ENCODE peak calls at places on chromosomes 3 and 15, in five cellular contexts. One of them, this sample, is unnamed.

GRCh38 chr3:4826237-4827100 is 152.8 kb upstream of the BHLHE40 start:
- DNase-seq in substantia nigra: no peak
- DNase-seq in GM03348: peak; percentile 67
- DNase-seq in mesendoderm: no peak
- DNase-seq in GM23248: peak; percentile 83
- DNase-seq in this sample: peak; percentile 48

GRCh38 chr3:25863560-25863959 is 73.7 kb downstream of the OXSM start:
- DNase-seq in GM03348: no peak
- DNase-seq in substantia nigra: no peak
- DNase-seq in mesendoderm: peak; percentile 31
- DNase-seq in GM23248: no peak
- DNase-seq in this sample: no peak

GRCh38 chr3:12986986-12987385 is 86.2 kb downstream of the IQSEC1 start:
- DNase-seq in GM23248: no peak
- DNase-seq in mesendoderm: no peak
- DNase-seq in substantia nigra: no peak
- DNase-seq in GM03348: no peak
- DNase-seq in this sample: no peak

GRCh38 chr15:80436511-80437307 is 32.5 kb downstream of the ARNT2 start:
- DNase-seq in GM03348: no peak
- DNase-seq in GM23248: peak; percentile 80
- DNase-seq in mesendoderm: peak; percentile 24
- DNase-seq in substantia nigra: no peak
- DNase-seq in this sample: peak; percentile 80

GRCh38 chr15:98547741-98548166 is 100.6 kb upstream of the IGF1R start:
- DNase-seq in substantia nigra: no peak
- DNase-seq in mesendoderm: peak; percentile 64
- DNase-seq in GM03348: no peak
- DNase-seq in GM23248: peak; percentile 30
- DNase-seq in this sample: peak; percentile 5

GRCh38 chr3:94928921-94929320 is 866.1 kb downstream of the NSUN3 start:
- DNase-seq in substantia nigra: no peak
- DNase-seq in mesendoderm: peak; percentile 58
- DNase-seq in GM03348: no peak
- DNase-seq in GM23248: peak; percentile 4
- DNase-seq in this sample: peak; percentile 46

GRCh38 chr15:48423342-48423741 is 92.1 kb downstream of the DUT start:
- DNase-seq in mesendoderm: no peak
- DNase-seq in substantia nigra: no peak
- DNase-seq in GM03348: no peak
- DNase-seq in GM23248: no peak
- DNase-seq in this sample: no peak

GRCh38 chr3:71254251-71254650 is 329.3 kb downstream of the FOXP1 start:
- DNase-seq in GM23248: peak; percentile 7
- DNase-seq in mesendoderm: no peak
- DNase-seq in substantia nigra: no peak
- DNase-seq in GM03348: no peak
- DNase-seq in this sample: peak; percentile 46

GRCh38 chr3:53149006-53149690 is 11.9 kb upstream of the PRKCD start:
- DNase-seq in mesendoderm: no peak
- DNase-seq in GM23248: no peak
- DNase-seq in substantia nigra: no peak
- DNase-seq in GM03348: no peak
- DNase-seq in this sample: no peak

GRCh38 chr3:59809750-59810444 is 760.1 kb upstream of the CFAP20DC start:
- DNase-seq in substantia nigra: no peak
- DNase-seq in mesendoderm: peak; percentile 45
- DNase-seq in GM23248: peak; percentile 55
- DNase-seq in GM03348: peak; percentile 18
- DNase-seq in this sample: no peak

GRCh38 chr3:142866841-142867631 is 21.8 kb downstream of the PCOLCE2 start:
- DNase-seq in mesendoderm: peak; percentile 97
- DNase-seq in GM23248: no peak
- DNase-seq in GM03348: no peak
- DNase-seq in substantia nigra: no peak
- DNase-seq in this sample: peak; percentile 36

GRCh38 chr15:60004019-60004845 is at the start of gene FOXB1:
- DNase-seq in substantia nigra: no peak
- DNase-seq in GM03348: no peak
- DNase-seq in mesendoderm: peak; percentile 91
- DNase-seq in GM23248: no peak
- DNase-seq in this sample: no peak

GRCh38 chr3:18062289-18063025 is 320.0 kb upstream of the TBC1D5 start:
- DNase-seq in GM23248: peak; percentile 90
- DNase-seq in substantia nigra: no peak
- DNase-seq in mesendoderm: no peak
- DNase-seq in GM03348: peak; percentile 57
- DNase-seq in this sample: no peak

GRCh38 chr15:74907277-74907870 is 723 bp upstream of the FAM219B start:
- DNase-seq in substantia nigra: no peak
- DNase-seq in GM03348: no peak
- DNase-seq in GM23248: peak; percentile 65
- DNase-seq in mesendoderm: peak; percentile 34
- DNase-seq in this sample: no peak

GRCh38 chr15:33425149-33425548 is 114.4 kb downstream of the RYR3 start:
- DNase-seq in mesendoderm: peak; percentile 45
- DNase-seq in GM03348: no peak
- DNase-seq in GM23248: peak; percentile 32
- DNase-seq in substantia nigra: no peak
- DNase-seq in this sample: no peak

GRCh38 chr15:98651581-98652220 is 3.4 kb downstream of the IGF1R start:
- DNase-seq in GM03348: peak; percentile 41
- DNase-seq in substantia nigra: no peak
- DNase-seq in GM23248: peak; percentile 53
- DNase-seq in mesendoderm: peak; percentile 85
- DNase-seq in this sample: no peak

GRCh38 chr3:138948371-138949001 is 1.5 kb downstream of the FOXL2NB start:
- DNase-seq in GM23248: no peak
- DNase-seq in GM03348: no peak
- DNase-seq in substantia nigra: no peak
- DNase-seq in mesendoderm: peak; percentile 59
- DNase-seq in this sample: no peak

GRCh38 chr3:43686700-43687498 is 3.8 kb upstream of the ABHD5 start:
- DNase-seq in GM03348: no peak
- DNase-seq in substantia nigra: no peak
- DNase-seq in GM23248: no peak
- DNase-seq in mesendoderm: no peak
- DNase-seq in this sample: no peak

GRCh38 chr3:139202226-139202958 is 141.4 kb upstream of the MRPS22 start:
- DNase-seq in substantia nigra: peak; percentile 57
- DNase-seq in GM03348: no peak
- DNase-seq in mesendoderm: peak; percentile 88
- DNase-seq in GM23248: no peak
- DNase-seq in this sample: peak; percentile 87

This sample was measured in Calu3.